ENCODE peak calls at places on chromosomes 3 and 15, in four cellular contexts. T is heart right ventricle, L is heart left ventricle, V is Peyer's patch. H is an unnamed sample.

GRCh38 chr15:62087671-62088360 is 21.0 kb downstream of the C2CD4A start:
- DNase-seq in T (no peak), L (no peak), V (no peak), H (no peak)

GRCh38 chr3:77939726-77940125 is 899.8 kb downstream of the ROBO2 start:
- DNase-seq in T (no peak), L (no peak), V (no peak), H (no peak)

GRCh38 chr3:11290743-11291680 is 18.8 kb downstream of the ATG7 start:
- DNase-seq in T (no peak), L (no peak), V (no peak), H (no peak)

GRCh38 chr15:85771276-85771675 is 23.4 kb downstream of the KLHL25 start:
- DNase-seq in T (no peak), L (no peak), V (no peak), H (no peak)

GRCh38 chr3:173584834-173585831 is 187.6 kb downstream of the NLGN1 start:
- DNase-seq in T (peak), L (peak), V (no peak), H (no peak)

GRCh38 chr3:169090559-169090958 is 573.0 kb downstream of the MECOM start:
- DNase-seq in T (no peak), L (no peak), V (no peak), H (no peak)

GRCh38 chr3:45929042-45929679 is 14.1 kb upstream of the CXCR6 start:
- DNase-seq in T (no peak), L (no peak), V (peak), H (no peak)

GRCh38 chr15:77354064-77354463 is 65.8 kb downstream of the PEAK1 start:
- DNase-seq in T (no peak), L (no peak), V (no peak), H (no peak)

GRCh38 chr3:180875071-180875698 is 37.3 kb upstream of the FXR1 start:
- DNase-seq in T (no peak), L (no peak), V (no peak), H (no peak)

DNA sequence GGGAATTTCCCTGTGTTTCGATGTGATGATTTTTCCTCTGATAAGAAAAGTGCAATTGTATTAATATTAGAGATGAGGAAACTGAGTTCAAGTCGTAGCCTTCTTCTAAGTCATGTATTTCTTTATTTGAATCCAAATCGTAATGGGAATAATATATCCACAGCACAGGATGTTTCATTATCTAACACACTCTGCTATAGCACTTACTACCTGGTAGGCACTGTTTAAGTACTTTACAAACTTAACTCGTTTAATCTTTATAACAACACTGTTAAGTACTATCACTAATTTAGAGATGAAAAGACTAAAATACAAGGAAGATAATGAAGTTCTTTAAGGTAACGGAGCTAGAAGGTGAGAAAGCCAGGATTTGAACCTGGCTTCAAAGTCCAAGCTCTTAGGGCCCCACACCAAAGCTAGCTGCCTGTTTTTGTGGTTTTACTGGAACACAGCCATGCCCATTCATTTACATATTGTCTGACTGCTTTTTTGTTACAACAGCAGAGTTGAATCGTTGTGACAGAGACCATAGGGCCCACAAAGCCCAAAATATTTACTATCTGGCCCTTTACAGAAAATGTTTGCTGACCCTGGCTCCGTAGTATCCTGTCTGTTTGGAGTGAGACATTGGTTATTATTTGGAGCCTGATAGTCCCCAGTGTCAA is 9.5 kb upstream of the ATP13A3 start:
- DNase-seq in T (no peak), L (no peak), V (no peak), H (no peak)
- H3K27ac ChIP-seq in T (no peak), L (no peak), V (no peak), H (no peak)

DNA sequence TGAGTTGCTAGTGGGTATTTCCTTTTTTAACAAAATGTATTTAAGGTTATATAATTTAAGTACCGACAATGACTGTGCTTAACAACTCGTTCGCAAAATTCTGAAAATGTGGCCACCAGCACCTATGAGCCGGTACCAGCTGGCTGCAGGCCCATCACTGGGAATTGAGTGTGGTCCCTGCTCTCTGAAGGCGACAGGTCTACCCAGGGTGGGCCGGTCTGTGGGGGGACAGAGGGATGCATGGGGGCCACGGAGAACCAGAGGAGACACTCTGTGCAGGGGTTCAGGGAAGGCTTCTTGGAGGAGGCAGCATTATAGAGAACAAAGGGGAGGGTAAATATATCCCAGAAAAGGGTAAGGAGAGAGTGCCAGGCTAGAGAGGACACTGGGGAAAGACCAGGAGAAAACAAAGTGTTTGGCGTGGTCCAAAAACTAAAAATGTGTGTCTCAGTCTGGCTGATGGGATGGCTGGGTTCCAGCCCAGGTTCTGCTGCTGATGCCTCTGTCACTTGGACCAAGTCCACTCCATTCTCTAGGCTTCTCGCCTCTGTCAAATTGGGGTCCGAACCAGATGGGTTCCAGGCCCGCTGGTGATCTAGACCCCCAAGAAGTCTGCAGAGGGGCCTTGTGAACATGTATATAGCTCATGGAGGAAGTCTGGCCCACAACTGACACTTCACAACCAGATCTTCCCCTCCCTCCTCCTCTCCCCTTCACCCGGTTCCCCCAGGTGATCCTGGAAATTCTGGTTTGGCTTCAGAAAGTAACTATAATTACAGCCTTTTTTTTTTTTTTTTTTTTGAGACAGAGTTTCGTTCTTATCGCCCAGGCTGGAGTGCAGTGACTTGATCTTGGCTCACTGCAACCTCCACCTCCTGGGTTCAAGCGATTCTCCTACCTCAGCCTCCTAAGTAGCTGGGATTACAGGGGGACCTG is 10.7 kb upstream of the CYP11A1 start:
- DNase-seq in T (no peak), L (no peak), V (no peak), H (no peak)
- H3K4me3 ChIP-seq in T (no peak), L (no peak), V (no peak), H (no peak)

GRCh38 chr15:60076055-60076454 is 71.9 kb downstream of the FOXB1 start:
- DNase-seq in T (no peak), L (no peak), V (no peak), H (no peak)

GRCh38 chr15:60074181-60074885 is 70.2 kb downstream of the FOXB1 start:
- DNase-seq in T (no peak), L (no peak), V (no peak), H (no peak)

GRCh38 chr15:60065951-60066350 is 61.8 kb downstream of the FOXB1 start:
- DNase-seq in T (no peak), L (no peak), V (no peak), H (no peak)

GRCh38 chr15:60073441-60073840 is 69.3 kb downstream of the FOXB1 start:
- DNase-seq in T (no peak), L (no peak), V (no peak), H (no peak)

GRCh38 chr15:60070838-60071493 is 66.9 kb downstream of the FOXB1 start:
- DNase-seq in T (no peak), L (no peak), V (no peak), H (no peak)
- TF ChIP-seq CTCF in T (no peak), L (no peak), V (no peak), H (no peak)

GRCh38 chr3:171760475-171760874 is 49.8 kb downstream of the PLD1 start:
- DNase-seq in T (no peak), L (no peak), V (no peak), H (no peak)

GRCh38 chr3:171763392-171763791 is 46.9 kb downstream of the PLD1 start:
- DNase-seq in T (no peak), L (no peak), V (no peak), H (no peak)

GRCh38 chr3:171768281-171768925 is 41.9 kb downstream of the PLD1 start:
- DNase-seq in T (no peak), L (no peak), V (no peak), H (no peak)

GRCh38 chr3:171770689-171771620 is 39.3 kb downstream of the PLD1 start:
- DNase-seq in T (no peak), L (peak), V (no peak), H (no peak)

GRCh38 chr3:171765511-171765887 is 44.8 kb downstream of the PLD1 start:
- DNase-seq in T (no peak), L (no peak), V (no peak), H (no peak)
- H3K27ac ChIP-seq in T (no peak), L (no peak), V (no peak), H (no peak)

GRCh38 chr15:98347001-98347400 is 301.3 kb upstream of the IGF1R start:
- DNase-seq in T (no peak), L (no peak), V (no peak), H (no peak)
- H3K4me3 ChIP-seq in T (no peak), L (no peak), V (no peak), H (no peak)

DNA sequence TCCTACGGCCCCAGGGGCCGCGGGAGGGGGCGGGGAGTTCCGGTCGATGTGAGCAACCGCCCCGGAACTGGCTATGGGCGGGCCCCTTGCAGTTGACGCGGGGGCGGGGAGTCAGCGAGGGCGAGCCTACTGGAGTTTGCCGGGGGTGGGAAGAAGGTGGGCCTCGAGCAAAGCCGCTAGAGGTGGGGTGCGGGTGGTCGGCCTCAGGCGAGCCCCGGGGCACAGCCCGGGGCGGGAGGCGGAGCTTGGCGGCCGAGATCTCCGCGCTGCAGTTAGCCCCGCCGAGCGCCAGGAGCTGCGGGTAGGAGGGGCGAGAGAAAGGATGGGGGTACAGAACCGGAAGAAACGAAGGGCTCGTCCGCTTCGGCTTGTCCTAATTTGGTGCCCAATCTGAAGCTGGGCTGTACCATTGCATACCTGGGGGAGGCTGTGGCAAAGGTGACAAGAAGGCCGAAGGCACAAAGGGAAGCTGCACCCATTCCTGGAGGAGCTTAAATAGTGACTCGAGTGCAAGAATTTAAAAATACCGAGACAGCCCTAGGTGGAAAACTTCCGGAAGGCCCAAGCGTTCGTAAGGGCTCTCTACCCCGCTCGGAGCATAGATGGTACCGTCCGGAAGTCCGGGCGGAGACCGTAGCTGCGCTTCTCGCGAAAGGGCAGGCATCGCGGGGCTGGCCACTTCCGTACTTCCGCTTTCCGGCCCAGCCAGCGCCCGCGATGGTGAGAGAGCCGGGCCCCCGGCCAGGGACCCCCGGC is at the start of the genes ARPC4 and TADA3:
- DNase-seq in T (peak), L (peak), V (peak), H (peak)
- TF ChIP-seq CTCF in T (no peak), L (no peak), V (peak), H (no peak)

GRCh38 chr15:56099311-56099710 is 105.9 kb upstream of the NEDD4 start:
- DNase-seq in T (no peak), L (no peak), V (no peak), H (no peak)

GRCh38 chr15:56105855-56106254 is 112.4 kb upstream of the NEDD4 start:
- DNase-seq in T (no peak), L (no peak), V (no peak), H (no peak)

GRCh38 chr15:56098230-56098899 is 105.0 kb upstream of the NEDD4 start:
- DNase-seq in T (no peak), L (no peak), V (no peak), H (no peak)

GRCh38 chr15:56102401-56102800 is 109.0 kb upstream of the NEDD4 start:
- DNase-seq in T (no peak), L (peak), V (no peak), H (no peak)
- H3K27ac ChIP-seq in T (peak), L (peak), V (no peak), H (no peak)

GRCh38 chr3:65938147-65938546 is 100.6 kb downstream of the MAGI1 start:
- DNase-seq in T (no peak), L (no peak), V (no peak), H (no peak)

GRCh38 chr3:65936908-65937638 is 101.6 kb downstream of the MAGI1 start:
- DNase-seq in T (no peak), L (peak), V (no peak), H (no peak)

GRCh38 chr3:65939184-65939583 is 99.5 kb downstream of the MAGI1 start:
- DNase-seq in T (no peak), L (no peak), V (no peak), H (no peak)

GRCh38 chr3:65938676-65939075 is 100.0 kb downstream of the MAGI1 start:
- DNase-seq in T (no peak), L (no peak), V (no peak), H (no peak)

GRCh38 chr3:65935724-65936123 is 103.0 kb downstream of the MAGI1 start:
- DNase-seq in T (no peak), L (no peak), V (no peak), H (no peak)
- H3K4me3 ChIP-seq in T (no peak), L (no peak), V (no peak), H (no peak)

DNA sequence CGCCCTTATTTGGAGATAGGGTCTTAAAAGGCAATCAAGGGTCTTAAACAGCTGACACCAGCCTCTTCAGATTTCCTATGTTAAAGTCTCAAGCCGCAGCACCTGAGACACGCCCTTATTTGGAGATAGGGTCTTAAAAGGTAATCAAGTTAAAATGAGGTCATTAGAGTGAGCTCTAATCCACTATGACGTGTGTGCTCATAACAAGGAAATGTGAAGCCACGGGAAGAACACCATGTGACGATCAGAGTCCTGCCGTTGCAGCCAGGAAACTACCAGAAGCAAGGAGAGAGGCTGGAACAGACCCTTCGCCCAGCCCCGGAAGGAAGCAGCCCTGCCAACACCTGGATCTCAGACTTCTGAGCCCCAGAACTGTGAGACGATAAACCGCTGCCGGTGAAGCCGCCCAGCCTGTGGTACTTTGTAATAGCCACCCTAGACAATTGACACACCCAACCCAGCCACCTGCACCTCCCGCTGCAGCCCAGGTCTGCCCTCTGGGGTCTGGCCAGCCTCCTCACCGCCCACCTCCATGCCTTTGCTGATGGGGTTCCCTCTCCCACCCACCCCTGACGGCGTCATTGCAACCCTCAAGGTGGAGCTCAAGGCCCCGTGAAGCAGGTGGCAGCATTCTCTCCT is 137.9 kb downstream of the MEGF11 start:
- DNase-seq in T (no peak), L (no peak), V (no peak), H (no peak)
- TF ChIP-seq CTCF in T (no peak), L (no peak), V (no peak), H (no peak)

H was measured in lower lobe of right lung.